ENCODE peak calls at places on chromosomes 7 and 10, in eight cellular contexts. F, Y, Q, D, E, J, X and O are unnamed samples.

GRCh38 chr10:74991435-74991834 is 120.0 kb upstream of the SAMD8 start:
- DNase-seq in F (no peak), D (no peak), J (no peak), Q (no peak), Y (no peak), X (no peak), E (no peak), O (no peak)

GRCh38 chr10:122265896-122266295 is 5.2 kb upstream of the BTBD16 start:
- DNase-seq in Q (no peak), J (no peak), D (no peak), X (no peak), Y (no peak), E (no peak), F (peak), O (no peak)

GRCh38 chr10:75097666-75098285 is 13.7 kb upstream of the SAMD8 start:
- DNase-seq in E (no peak), Y (no peak), F (no peak), J (peak), D (no peak), Q (no peak), X (no peak), O (no peak)

GRCh38 chr10:96501985-96502384 is 11.7 kb downstream of the TLL2 start:
- DNase-seq in Q (no peak), F (no peak), X (no peak), E (no peak), J (no peak), D (no peak), Y (no peak), O (no peak)

GRCh38 chr10:71263376-71263775 is 51.0 kb downstream of the UNC5B start:
- DNase-seq in D (peak), F (no peak), Y (no peak), X (no peak), J (no peak), Q (no peak), E (no peak), O (no peak)

GRCh38 chr7:776992-777520 is 50.0 kb upstream of the PRKAR1B start:
- DNase-seq in E (no peak), Y (no peak), D (no peak), J (no peak), Q (no peak), F (no peak), X (no peak), O (no peak)

GRCh38 chr7:40219917-40220316 is 85.1 kb downstream of the SUGCT start:
- DNase-seq in X (no peak), E (no peak), F (no peak), Y (no peak), D (no peak), Q (no peak), J (no peak), O (no peak)

GRCh38 chr10:65708057-65708456 is 1217.8 kb upstream of the LRRTM3 start:
- DNase-seq in X (no peak), Q (no peak), D (no peak), E (no peak), J (no peak), Y (no peak), F (no peak), O (no peak)

GRCh38 chr10:30422981-30423654 is 10.9 kb upstream of the MAP3K8 start:
- DNase-seq in X (no peak), Q (peak), Y (peak), J (no peak), E (peak), F (peak), D (peak), O (peak)

GRCh38 chr10:17891435-17891834 is 60.3 kb upstream of the SLC39A12 start:
- DNase-seq in D (no peak), Q (no peak), J (no peak), F (no peak), Y (no peak), X (no peak), E (no peak), O (no peak)

GRCh38 chr7:23864984-23865383 is 155.0 kb downstream of the STK31 start:
- DNase-seq in D (no peak), F (no peak), J (no peak), Y (no peak), Q (no peak), E (no peak), X (no peak), O (peak)

GRCh38 chr7:138000081-138000701 is 1.7 kb downstream of the CREB3L2 start:
- DNase-seq in F (peak), Q (no peak), D (peak), X (no peak), J (peak), E (no peak), Y (peak), O (peak)

GRCh38 chr10:125054216-125054615 is 106.1 kb downstream of the CTBP2 start:
- DNase-seq in Q (no peak), D (no peak), X (no peak), E (no peak), F (no peak), J (no peak), Y (no peak), O (no peak)

GRCh38 chr10:55374060-55374459 is 573.0 kb upstream of the PCDH15 start:
- DNase-seq in J (no peak), F (no peak), D (no peak), X (no peak), E (no peak), Y (no peak), Q (no peak), O (no peak)

GRCh38 chr7:123492485-123492884 is 41.9 kb downstream of the IQUB start:
- DNase-seq in Y (no peak), F (no peak), Q (no peak), J (no peak), E (no peak), D (no peak), X (no peak), O (no peak)

GRCh38 chr7:12833829-12834228 is 146.4 kb downstream of the ARL4A start:
- DNase-seq in E (no peak), F (no peak), D (no peak), X (no peak), J (no peak), Y (no peak), Q (no peak), O (no peak)

GRCh38 chr7:46881507-46882127 is 700.3 kb downstream of the TNS3 start:
- DNase-seq in Y (no peak), F (no peak), Q (no peak), X (no peak), J (no peak), D (no peak), E (no peak), O (no peak)

GRCh38 chr10:98361131-98361633 is 53.8 kb downstream of the PYROXD2 start:
- DNase-seq in F (peak), Y (peak), E (peak), D (peak), Q (no peak), X (no peak), J (no peak), O (peak)

GRCh38 chr10:49243610-49244283 is 55.2 kb upstream of the C10orf71 start:
- DNase-seq in F (no peak), Y (no peak), X (no peak), Q (no peak), J (no peak), E (no peak), D (no peak), O (no peak)

GRCh38 chr10:101032637-101033201 is 1.7 kb downstream of the SFXN3 start:
- DNase-seq in X (no peak), D (peak), Q (no peak), E (no peak), J (peak), F (peak), Y (peak), O (peak)

GRCh38 chr10:122490786-122491680 is 29.7 kb downstream of the HTRA1 start:
- DNase-seq in X (no peak), E (no peak), F (peak), D (no peak), Y (no peak), J (no peak), Q (no peak), O (no peak)

GRCh38 chr10:132052124-132052523 is 13.6 kb upstream of the JAKMIP3 start:
- DNase-seq in F (no peak), Y (no peak), Q (no peak), E (no peak), J (no peak), D (no peak), X (no peak), O (no peak)

GRCh38 chr10:100895346-100895745 is 17.4 kb upstream of the SLF2 start:
- DNase-seq in X (no peak), E (no peak), Q (no peak), F (no peak), J (no peak), D (no peak), Y (peak), O (no peak)

GRCh38 chr7:151836927-151837205 is 40.0 kb downstream of the PRKAG2 start:
- DNase-seq in F (no peak), D (no peak), Y (no peak), X (no peak), E (peak), J (no peak), Q (no peak), O (no peak)

GRCh38 chr10:99396471-99396870 is 34.0 kb downstream of the GOT1 start:
- DNase-seq in Q (no peak), X (no peak), J (no peak), Y (no peak), E (no peak), D (no peak), F (no peak), O (peak)

GRCh38 chr7:149879271-149879711 is 5.5 kb downstream of the ATP6V0E2 start:
- DNase-seq in J (no peak), E (no peak), F (no peak), D (no peak), X (no peak), Q (no peak), Y (no peak), O (no peak)

GRCh38 chr7:154953006-154953684 is 49.8 kb downstream of the PAXIP1 start:
- DNase-seq in F (no peak), J (peak), D (peak), X (peak), Y (peak), E (peak), Q (no peak), O (no peak)

GRCh38 chr10:70174058-70174741 is 3.9 kb upstream of the SAR1A start:
- DNase-seq in Y (no peak), F (no peak), D (no peak), J (no peak), Q (no peak), X (no peak), E (no peak), O (no peak)

GRCh38 chr10:89206402-89207180 is 526 bp downstream of the CH25H start:
- DNase-seq in X (peak), E (peak), F (peak), J (peak), D (peak), Q (peak), Y (no peak), O (no peak)

GRCh38 chr10:102648889-102649752 is 4.8 kb downstream of the TRIM8 start:
- DNase-seq in F (no peak), Y (no peak), D (no peak), J (no peak), E (peak), X (no peak), Q (no peak), O (no peak)

GRCh38 chr7:101823086-101823485 is 5.7 kb downstream of the CUX1 start:
- DNase-seq in Q (no peak), E (no peak), F (peak), D (no peak), J (no peak), Y (no peak), X (no peak), O (no peak)

DNA sequence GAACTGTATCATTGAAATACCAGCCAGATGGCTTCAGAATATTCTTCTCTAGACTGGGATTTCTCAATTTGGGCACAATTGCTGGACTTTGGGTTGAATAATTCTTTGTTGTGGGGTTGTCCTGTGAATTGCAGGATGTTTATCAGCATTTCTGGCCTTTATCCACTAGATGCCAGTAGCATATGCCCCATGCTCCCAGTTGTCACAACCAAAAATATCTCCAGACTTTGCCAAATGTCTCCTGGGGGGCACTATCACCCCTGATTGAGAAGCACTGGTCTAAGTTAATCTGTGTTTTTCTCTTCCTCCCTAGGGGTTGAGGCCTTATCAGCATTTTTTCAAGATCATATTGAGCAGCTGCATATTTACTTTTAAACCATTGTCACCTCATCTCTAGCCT is 204.9 kb upstream of the SP8 start:
- DNase-seq in Y (no peak), F (no peak), D (no peak), Q (no peak), X (no peak), J (no peak), E (no peak), O (no peak)
- TF ChIP-seq CTCF in Y (no peak), F (no peak), D (no peak), Q (no peak), X (no peak), J (no peak), E (no peak), O (no peak)

GRCh38 chr10:62652564-62652963 is 152.0 kb upstream of the ADO start:
- DNase-seq in J (no peak), E (no peak), F (no peak), Q (no peak), D (no peak), X (no peak), Y (no peak), O (no peak)

GRCh38 chr10:62653254-62653653 is 151.3 kb upstream of the ADO start:
- DNase-seq in Q (no peak), Y (no peak), J (no peak), D (no peak), F (no peak), X (no peak), E (no peak), O (no peak)

GRCh38 chr10:62655337-62655994 is 149.1 kb upstream of the ADO start:
- DNase-seq in F (no peak), D (no peak), X (no peak), Q (no peak), E (no peak), J (no peak), Y (no peak), O (no peak)

GRCh38 chr10:62657244-62657835 is 147.2 kb upstream of the ADO start:
- DNase-seq in E (no peak), J (no peak), Q (peak), Y (no peak), F (no peak), X (no peak), D (no peak), O (no peak)

DNA sequence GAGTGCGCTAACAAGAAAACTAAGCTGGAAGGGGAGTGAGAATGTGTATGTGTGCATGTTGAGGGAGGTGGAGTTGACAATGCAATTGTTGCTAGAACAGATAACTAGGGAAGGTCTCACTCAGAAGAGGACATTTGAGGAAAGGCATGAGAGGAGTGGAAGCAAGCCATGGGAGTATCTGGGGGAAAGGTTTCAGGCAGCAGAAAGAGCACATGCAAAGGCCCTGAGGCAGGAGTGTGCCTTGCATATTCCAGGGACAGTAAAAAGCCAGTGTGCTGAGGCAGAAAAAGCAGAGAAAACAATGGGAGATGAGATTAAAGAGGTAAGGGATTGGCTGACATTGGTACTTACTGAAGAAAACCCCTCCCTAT is 149.6 kb upstream of the ADO start:
- DNase-seq in J (no peak), F (no peak), Q (no peak), Y (no peak), E (no peak), D (no peak), X (no peak), O (no peak)
- TF ChIP-seq CTCF in J (no peak), F (no peak), Q (no peak), Y (no peak), E (no peak), D (no peak), X (no peak), O (no peak)

GRCh38 chr7:27094304-27095049 is 1.3 kb downstream of the HOXA1 start:
- DNase-seq in Q (no peak), F (peak), X (no peak), E (no peak), J (no peak), Y (no peak), D (no peak), O (no peak)

GRCh38 chr7:27095050-27095896 is 527 bp downstream of the HOXA1 start:
- DNase-seq in F (peak), J (no peak), Q (no peak), Y (no peak), X (no peak), D (no peak), E (no peak), O (no peak)

GRCh38 chr7:27096756-27097514 is 1.1 kb upstream of the HOXA1 start:
- DNase-seq in J (no peak), Q (no peak), F (peak), X (no peak), Y (no peak), D (no peak), E (peak), O (no peak)

GRCh38 chr7:27097686-27098492 is 2.1 kb upstream of the HOXA1 start:
- DNase-seq in E (no peak), D (no peak), F (peak), Q (no peak), X (no peak), Y (no peak), J (no peak), O (no peak)

DNA sequence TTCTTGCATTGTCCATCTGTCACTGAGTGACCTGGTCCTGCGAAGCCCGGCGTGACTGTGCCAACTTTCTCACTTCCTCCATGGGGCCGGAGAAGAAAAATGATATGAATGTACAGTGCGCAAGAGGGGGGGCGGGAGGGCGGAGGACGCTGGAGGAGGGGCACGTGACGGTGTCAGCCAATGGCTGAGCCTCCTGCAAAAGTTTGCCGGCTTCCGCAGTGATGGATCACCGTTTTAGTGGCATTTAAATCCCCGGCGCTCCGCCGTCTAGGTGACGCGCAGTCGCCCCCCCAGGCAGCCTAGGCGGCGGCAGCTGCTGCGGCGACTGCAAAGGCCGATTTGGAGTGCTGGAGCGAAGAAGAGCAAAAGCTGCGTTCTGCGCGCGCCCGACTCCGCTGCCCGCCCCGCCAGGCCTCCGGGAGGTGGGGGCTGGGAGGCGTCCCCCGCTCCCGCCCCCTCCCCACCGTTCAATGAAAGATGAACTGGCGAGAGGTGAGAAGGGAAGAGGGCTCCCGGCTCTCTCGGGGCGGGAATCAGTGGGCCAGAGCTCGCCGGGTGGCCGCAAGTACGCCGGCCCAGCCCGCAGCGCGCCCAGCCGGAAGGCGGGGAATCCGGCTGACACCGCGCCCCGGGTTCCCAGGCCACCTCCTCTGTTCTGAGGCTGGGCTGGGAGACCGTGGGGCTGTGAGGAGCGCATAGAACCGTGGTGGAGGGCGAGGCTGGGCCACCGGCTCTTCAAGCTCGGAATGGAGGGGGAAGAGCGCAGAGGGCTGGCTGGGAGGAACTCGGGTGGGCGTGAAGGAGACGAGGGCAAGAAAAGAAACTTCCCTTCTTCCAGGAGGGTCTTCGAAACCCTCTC is at the start of gene HOXA1:
- DNase-seq in D (no peak), F (peak), Y (peak), X (peak), Q (no peak), E (peak), J (peak), O (peak)
- TF ChIP-seq CTCF in D (no peak), F (no peak), Y (no peak), X (no peak), Q (no peak), E (no peak), J (no peak), O (no peak)

DNA sequence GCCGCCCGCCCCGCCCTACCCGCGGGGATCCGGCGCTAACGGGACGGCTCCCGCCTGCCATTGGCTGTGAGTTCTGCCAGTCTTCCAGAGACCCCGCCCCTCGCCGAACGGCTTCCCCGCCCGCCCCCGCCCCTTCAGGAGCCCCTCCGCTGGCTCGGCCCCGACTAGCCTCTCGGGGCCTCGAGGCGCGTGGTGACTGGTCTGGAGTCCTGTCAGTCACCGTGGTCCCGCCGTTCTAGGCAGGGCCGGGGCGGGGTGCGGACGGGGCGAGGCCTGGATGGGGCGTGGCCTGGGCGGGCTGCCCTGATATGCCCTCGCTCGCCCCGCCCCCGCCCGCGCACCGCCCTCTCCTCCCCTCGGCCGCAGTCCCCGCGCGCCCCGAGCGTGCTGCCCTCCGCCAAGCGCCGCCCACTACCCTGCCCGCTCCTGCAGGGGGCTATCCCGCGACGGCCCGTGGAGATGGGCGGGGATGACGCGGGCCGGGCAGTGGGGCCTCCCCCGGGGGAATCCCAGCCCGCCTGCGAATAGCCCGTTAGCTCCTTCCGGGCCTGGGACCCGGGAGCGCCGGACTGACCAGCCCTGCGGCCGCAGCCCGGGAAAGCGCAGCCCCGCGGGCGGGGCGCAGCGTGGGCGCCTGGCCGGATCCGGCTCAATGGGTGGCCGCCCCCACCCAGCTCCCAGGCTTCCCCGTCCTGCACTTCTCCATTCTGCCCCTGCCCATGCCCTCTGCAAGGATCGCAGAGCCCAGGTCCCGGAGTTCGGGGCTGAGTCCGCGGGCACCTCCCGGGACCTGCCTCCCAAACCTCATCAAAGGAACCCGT is 444 bp upstream of the HIP1 start:
- DNase-seq in F (peak), Q (peak), Y (peak), X (peak), E (peak), J (peak), D (peak), O (peak)
- TF ChIP-seq CTCF in F (peak), Q (peak), Y (no peak), X (no peak), E (no peak), J (no peak), D (peak), O (no peak)

GRCh38 chr7:147308539-147308938 is 1191.9 kb downstream of the CNTNAP2 start:
- DNase-seq in X (no peak), F (no peak), Q (no peak), E (no peak), J (no peak), Y (no peak), D (no peak), O (no peak)
- TF ChIP-seq CTCF in X (no peak), F (no peak), Q (no peak), E (no peak), J (no peak), Y (no peak), D (no peak), O (no peak)